ENCODE peak calls at places on chromosomes 12 and 14, in nine cellular contexts. L, G, S, I, O, Y, F, P and D are unnamed samples.
A peak's percentile ranks its signal among the peaks of the same experiment; 100 is the strongest.

GRCh38 chr12:24069532-24070395 is 120.3 kb upstream of the SOX5 start:
- DNase-seq in L (peak; percentile 20), G (no peak), S (peak; percentile 38), I (no peak), O (peak; percentile 10), Y (no peak), F (peak; percentile 60), P (no peak), D (no peak)

GRCh38 chr14:96153003-96153402 is 51.6 kb upstream of the BDKRB2 start:
- DNase-seq in L (no peak), G (no peak), S (no peak), I (no peak), O (no peak), Y (no peak), F (no peak), P (no peak), D (no peak)

GRCh38 chr14:56512521-56512920 is 67.1 kb upstream of the TMEM260 start:
- DNase-seq in L (no peak), G (no peak), S (no peak), I (no peak), O (no peak), Y (no peak), F (no peak), P (no peak), D (no peak)

GRCh38 chr12:21819236-21819635 is 44.7 kb upstream of the KCNJ8 start:
- DNase-seq in L (no peak), G (no peak), S (peak; percentile 65), I (no peak), O (no peak), Y (no peak), F (no peak), P (no peak), D (no peak)

GRCh38 chr14:64137657-64138290 is 156.4 kb downstream of the ESR2 start:
- DNase-seq in L (no peak), G (no peak), S (peak; percentile 17), I (no peak), O (no peak), Y (no peak), F (peak; percentile 30), P (no peak), D (no peak)

GRCh38 chr12:91098942-91099341 is 12.4 kb downstream of the LUM start:
- DNase-seq in L (no peak), G (no peak), S (peak; percentile 96), I (no peak), O (no peak), Y (no peak), F (peak; percentile 96), P (no peak), D (no peak)

GRCh38 chr12:30796508-30796780 is 41.7 kb upstream of the CAPRIN2 start:
- DNase-seq in L (peak; percentile 44), G (no peak), S (peak; percentile 77), I (peak; percentile 42), O (no peak), Y (peak; percentile 27), F (peak; percentile 73), P (no peak), D (no peak)

GRCh38 chr14:57526942-57527341 is 33.3 kb upstream of the CCDC198 start:
- DNase-seq in L (no peak), G (no peak), S (no peak), I (no peak), O (no peak), Y (no peak), F (no peak), P (no peak), D (peak; percentile 42)

GRCh38 chr12:110249716-110250225 is 31.3 kb upstream of the ATP2A2 start:
- DNase-seq in L (no peak), G (no peak), S (no peak), I (no peak), O (no peak), Y (no peak), F (peak; percentile 18), P (no peak), D (no peak)

GRCh38 chr12:106581543-106582263 is 1.1 kb upstream of the RFX4 start:
- DNase-seq in L (no peak), G (no peak), S (no peak), I (no peak), O (peak; percentile 81), Y (no peak), F (peak; percentile 44), P (no peak), D (peak; percentile 69)

GRCh38 chr12:116609715-116610114 is 50.5 kb downstream of the MAP1LC3B2 start:
- DNase-seq in L (no peak), G (no peak), S (no peak), I (no peak), O (peak; percentile 34), Y (no peak), F (no peak), P (peak; percentile 22), D (peak; percentile 50)

GRCh38 chr12:130013771-130014484 is 110.1 kb upstream of the TMEM132D start:
- DNase-seq in L (peak; percentile 84), G (no peak), S (peak; percentile 45), I (peak; percentile 71), O (peak; percentile 89), Y (peak; percentile 31), F (peak; percentile 13), P (peak; percentile 21), D (no peak)

GRCh38 chr12:27161458-27162228 is 79.3 kb upstream of the C12orf71 start:
- DNase-seq in L (no peak), G (no peak), S (no peak), I (no peak), O (no peak), Y (no peak), F (no peak), P (no peak), D (no peak)

GRCh38 chr12:90274407-90274806 is 565.8 kb upstream of the ATP2B1 start:
- DNase-seq in L (no peak), G (no peak), S (no peak), I (no peak), O (no peak), Y (no peak), F (no peak), P (no peak), D (no peak)

GRCh38 chr12:121279507-121279915 is 17.0 kb downstream of the CAMKK2 start:
- DNase-seq in L (no peak), G (no peak), S (no peak), I (no peak), O (no peak), Y (peak; percentile 71), F (peak; percentile 64), P (no peak), D (peak; percentile 34)

GRCh38 chr14:101228949-101229541 is 325.5 kb upstream of the RTL1 start:
- DNase-seq in L (no peak), G (no peak), S (no peak), I (no peak), O (no peak), Y (no peak), F (no peak), P (no peak), D (no peak)